ENCODE peak calls at places on chromosomes 11 and 22, in four cellular contexts. One of them, this sample, is unnamed.
A peak's percentile ranks its signal among the peaks of the same experiment; 100 is the strongest.

GRCh38 chr11:62792193-62792575 is 378 bp upstream of the TMEM223 start:
- DNase-seq in CD4-positive, CD25-positive, alpha-beta regulatory T cell: no peak
- DNase-seq in GM12865: no peak
- DNase-seq in left ventricle myocardium inferior: peak; percentile 45
- DNase-seq in this sample: no peak

GRCh38 chr11:69452589-69452988 is 28.9 kb upstream of the LINC01488 start:
- DNase-seq in CD4-positive, CD25-positive, alpha-beta regulatory T cell: no peak
- DNase-seq in GM12865: no peak
- DNase-seq in left ventricle myocardium inferior: no peak
- DNase-seq in this sample: no peak

GRCh38 chr11:89491141-89491690 is at the start of gene NOX4:
- DNase-seq in left ventricle myocardium inferior: peak; percentile 55
- DNase-seq in GM12865: no peak
- DNase-seq in CD4-positive, CD25-positive, alpha-beta regulatory T cell: no peak
- DNase-seq in this sample: peak; percentile 35

GRCh38 chr11:86591631-86592030 is 80.8 kb downstream of the ME3 start:
- DNase-seq in GM12865: peak; percentile 13
- DNase-seq in CD4-positive, CD25-positive, alpha-beta regulatory T cell: no peak
- DNase-seq in left ventricle myocardium inferior: no peak
- DNase-seq in this sample: no peak

GRCh38 chr11:26878959-26879581 is 114.8 kb upstream of the FIBIN start:
- DNase-seq in CD4-positive, CD25-positive, alpha-beta regulatory T cell: no peak
- DNase-seq in GM12865: no peak
- DNase-seq in left ventricle myocardium inferior: no peak
- DNase-seq in this sample: no peak

GRCh38 chr11:109704432-109704831 is 282.4 kb downstream of the C11orf87 start:
- DNase-seq in CD4-positive, CD25-positive, alpha-beta regulatory T cell: no peak
- DNase-seq in left ventricle myocardium inferior: no peak
- DNase-seq in GM12865: no peak
- DNase-seq in this sample: no peak

GRCh38 chr11:71488086-71488967 is 35.3 kb downstream of the NADSYN1 start:
- DNase-seq in GM12865: no peak
- DNase-seq in left ventricle myocardium inferior: no peak
- DNase-seq in CD4-positive, CD25-positive, alpha-beta regulatory T cell: no peak
- DNase-seq in this sample: peak; percentile 41

GRCh38 chr11:102306048-102306575 is 11.2 kb upstream of the BIRC3 start:
- DNase-seq in left ventricle myocardium inferior: no peak
- DNase-seq in CD4-positive, CD25-positive, alpha-beta regulatory T cell: no peak
- DNase-seq in GM12865: no peak
- DNase-seq in this sample: no peak

GRCh38 chr22:50140615-50141014 is 29.9 kb upstream of the PANX2 start:
- DNase-seq in CD4-positive, CD25-positive, alpha-beta regulatory T cell: no peak
- DNase-seq in left ventricle myocardium inferior: no peak
- DNase-seq in GM12865: no peak
- DNase-seq in this sample: no peak

GRCh38 chr11:112744041-112744440 is 217.2 kb upstream of the NCAM1 start:
- DNase-seq in left ventricle myocardium inferior: no peak
- DNase-seq in GM12865: no peak
- DNase-seq in CD4-positive, CD25-positive, alpha-beta regulatory T cell: no peak
- DNase-seq in this sample: no peak

GRCh38 chr11:35039076-35039475 is 99.9 kb upstream of the CD44 start:
- DNase-seq in CD4-positive, CD25-positive, alpha-beta regulatory T cell: no peak
- DNase-seq in GM12865: no peak
- DNase-seq in left ventricle myocardium inferior: no peak
- DNase-seq in this sample: peak; percentile 22

GRCh38 chr22:50139843-50140415 is 30.6 kb upstream of the PANX2 start:
- DNase-seq in CD4-positive, CD25-positive, alpha-beta regulatory T cell: no peak
- DNase-seq in GM12865: peak; percentile 44
- DNase-seq in left ventricle myocardium inferior: no peak
- DNase-seq in this sample: no peak

GRCh38 chr11:132605794-132606570 is 926.3 kb downstream of the OPCML start:
- DNase-seq in left ventricle myocardium inferior: no peak
- DNase-seq in CD4-positive, CD25-positive, alpha-beta regulatory T cell: no peak
- DNase-seq in GM12865: no peak
- DNase-seq in this sample: peak; percentile 54

This sample was measured in EL.